ENCODE peak calls at places on chromosomes 7 and 10, in six cellular contexts. B is cardiac muscle cell, F is mammary epithelial cell, Q is A549, L is WERI-Rb-1, V is sigmoid colon. W is an unnamed sample.

GRCh38 chr10:70191906-70192305 is 21.6 kb upstream of the SAR1A start:
- DNase-seq in B (no peak), F (peak), V (no peak), Q (no peak), L (no peak), W (peak)

GRCh38 chr10:103709341-103709920 is 145.9 kb downstream of the SH3PXD2A start:
- DNase-seq in L (no peak), F (peak), B (no peak), Q (no peak), V (no peak), W (peak)

GRCh38 chr7:159007308-159008054 is 137.2 kb downstream of the VIPR2 start:
- DNase-seq in Q (no peak), L (no peak), F (no peak), V (peak), B (no peak), W (no peak)

GRCh38 chr10:49750546-49750945 is 11.6 kb downstream of the OGDHL start:
- DNase-seq in L (no peak), Q (no peak), F (no peak), V (no peak), B (no peak), W (no peak)

GRCh38 chr10:100805543-100806355 is 60.4 kb downstream of the PAX2 start:
- DNase-seq in B (no peak), V (no peak), Q (no peak), L (no peak), F (no peak), W (no peak)

GRCh38 chr7:74371381-74372059 is 82.2 kb upstream of the GTF2IRD1 start:
- DNase-seq in L (peak), V (no peak), B (peak), F (no peak), Q (no peak), W (peak)

GRCh38 chr7:158946329-158946728 is 90.0 kb downstream of the DYNC2I1 start:
- DNase-seq in B (no peak), L (no peak), F (no peak), Q (no peak), V (no peak), W (no peak)

GRCh38 chr7:69412331-69413146 is 185.7 kb upstream of the AUTS2 start:
- DNase-seq in F (no peak), B (no peak), L (no peak), V (no peak), Q (peak), W (no peak)

GRCh38 chr7:132121987-132122386 is 454.3 kb downstream of the PLXNA4 start:
- DNase-seq in V (no peak), L (no peak), Q (no peak), F (no peak), B (no peak), W (no peak)

GRCh38 chr7:7639421-7639820 is 1.1 kb upstream of the UMAD1 start:
- DNase-seq in Q (peak), L (no peak), V (no peak), F (no peak), B (no peak), W (no peak)

GRCh38 chr7:97004237-97004930 is 969 bp upstream of the DLX6 start:
- DNase-seq in V (no peak), L (no peak), F (no peak), B (no peak), Q (no peak), W (no peak)

GRCh38 chr10:49311562-49312236 is 12.7 kb downstream of the C10orf71 start:
- DNase-seq in F (no peak), B (no peak), L (no peak), V (no peak), Q (no peak), W (no peak)

GRCh38 chr7:134068670-134069069 is 58.5 kb upstream of the LRGUK start:
- DNase-seq in B (no peak), Q (no peak), F (no peak), V (no peak), L (no peak), W (no peak)

GRCh38 chr10:36779238-36779846 is 346.1 kb upstream of the ANKRD30A start:
- DNase-seq in F (peak), B (peak), L (peak), V (no peak), Q (peak), W (no peak)

GRCh38 chr7:15323545-15323944 is 238.3 kb downstream of the AGMO start:
- DNase-seq in L (no peak), Q (no peak), V (peak), F (no peak), B (no peak), W (no peak)

GRCh38 chr10:97355571-97355975 is 21.0 kb upstream of the FRAT2 start:
- DNase-seq in L (no peak), F (no peak), V (no peak), B (peak), Q (no peak), W (no peak)
- TF ChIP-seq CTCF in L (peak), F (peak), V (peak), B (peak), Q (peak), W (peak)

DNA sequence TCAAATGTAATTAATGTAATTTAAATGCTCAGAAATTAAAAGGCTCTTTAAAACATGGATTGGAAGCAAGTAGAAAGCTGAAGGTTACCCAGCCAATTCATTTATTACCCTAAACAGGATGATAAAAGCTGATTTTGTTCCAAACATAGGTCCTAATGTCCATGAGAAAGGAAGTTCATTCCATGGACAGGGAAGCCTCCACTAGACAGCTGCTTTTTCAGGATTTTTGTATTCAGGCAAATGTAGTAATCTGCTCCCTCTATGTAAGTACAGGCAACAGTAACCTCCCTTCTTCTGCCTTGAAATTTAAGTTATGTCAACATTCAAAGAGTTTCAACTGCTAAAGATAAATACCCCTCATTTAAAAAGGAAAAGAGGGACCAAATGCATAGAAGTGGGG is 123.0 kb upstream of the WNT16 start:
- DNase-seq in V (no peak), F (no peak), Q (no peak), L (no peak), B (no peak), W (no peak)
- H3K4me3 ChIP-seq in V (no peak), F (no peak), Q (no peak), L (no peak), B (no peak), W (no peak)

DNA sequence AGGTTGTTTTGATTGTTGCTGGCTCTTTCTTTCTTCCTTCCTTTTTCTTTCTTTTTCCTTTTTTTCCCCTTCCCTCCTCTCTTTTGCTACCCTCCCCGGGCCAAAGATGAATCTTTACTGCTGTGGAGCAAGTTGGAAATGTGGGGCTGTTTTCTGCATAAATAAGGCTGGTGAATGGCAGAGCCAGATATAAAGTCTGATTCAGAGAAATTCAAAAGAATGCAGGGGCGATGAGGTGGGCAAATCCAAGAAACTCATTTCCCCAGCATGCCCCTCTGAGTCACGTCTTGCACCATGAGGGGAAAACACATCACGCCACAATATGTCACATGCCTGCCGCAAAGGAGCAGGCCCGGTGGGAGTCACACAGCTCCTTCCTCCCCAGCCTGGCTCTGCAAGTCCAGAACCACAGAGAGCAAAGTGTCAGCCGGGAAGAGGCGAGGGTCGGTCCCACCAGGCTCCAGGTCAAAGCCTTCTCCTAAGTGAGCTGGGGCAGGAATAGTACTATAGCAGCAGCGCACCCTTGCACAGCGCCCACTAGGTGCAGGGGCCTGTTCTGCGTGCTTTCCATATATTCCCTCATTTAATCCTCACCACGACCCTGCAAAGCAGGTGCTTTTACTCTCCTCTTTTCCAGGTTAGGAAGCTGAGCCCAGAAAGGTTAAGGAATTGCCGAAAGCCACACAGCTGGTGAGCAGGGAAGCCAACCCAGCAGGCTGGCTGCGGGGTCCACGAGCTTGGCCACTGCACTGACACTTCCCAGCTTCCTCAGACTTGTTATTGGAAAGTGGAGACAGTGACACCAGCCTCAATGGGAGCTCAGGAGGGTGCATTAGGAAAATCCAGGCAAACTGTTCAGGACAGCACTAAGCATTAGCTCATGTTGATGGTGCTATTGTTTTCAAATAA is 94.1 kb upstream of the ZMIZ1 start:
- DNase-seq in V (peak), B (peak), L (peak), F (peak), Q (peak), W (peak)
- TF ChIP-seq CTCF in V (peak), B (peak), L (peak), F (peak), Q (peak), W (peak)

DNA sequence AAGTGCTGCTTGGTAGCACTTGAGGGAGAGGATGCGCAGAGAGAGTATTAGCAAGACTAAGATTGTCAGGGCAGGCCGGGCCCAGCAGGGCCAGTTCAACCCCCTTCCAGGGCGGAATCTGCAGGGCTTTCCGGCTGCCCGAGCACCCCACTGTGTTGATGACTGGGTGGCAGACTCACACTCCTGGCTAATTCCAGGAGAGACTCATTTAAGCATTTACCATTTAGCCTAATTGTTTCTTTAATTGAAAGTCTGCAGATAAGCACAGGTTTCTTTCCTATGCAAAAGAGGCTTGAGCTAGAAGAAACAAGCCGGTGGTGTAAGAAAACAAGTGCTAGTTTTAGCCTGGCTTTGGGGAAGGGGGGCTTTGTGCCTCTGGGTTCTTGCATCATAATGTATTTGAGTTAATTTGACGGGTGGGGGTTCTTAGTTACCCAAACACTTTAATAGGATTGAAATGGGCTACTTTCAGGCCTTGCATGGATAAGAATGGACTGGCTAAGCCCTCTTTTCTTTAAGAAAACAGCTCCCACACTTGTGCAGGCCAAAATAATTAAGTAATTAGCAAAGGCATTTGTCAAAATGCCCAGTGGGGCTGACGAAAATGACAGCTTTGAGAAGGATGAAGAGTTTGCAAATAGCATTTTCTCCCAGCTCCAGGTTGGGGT is 201.3 kb downstream of the MYOF start:
- DNase-seq in F (no peak), Q (no peak), V (no peak), L (peak), B (no peak), W (no peak)
- H3K4me3 ChIP-seq in F (no peak), Q (no peak), V (no peak), L (no peak), B (no peak), W (no peak)

GRCh38 chr7:95867309-95867708 is 95.0 kb downstream of the DYNC1I1 start:
- DNase-seq in V (no peak), L (no peak), F (no peak), Q (no peak), B (no peak), W (no peak)

GRCh38 chr7:95871078-95871848 is 98.9 kb downstream of the DYNC1I1 start:
- DNase-seq in V (no peak), B (peak), Q (peak), F (peak), L (peak), W (peak)

GRCh38 chr7:95861041-95861440 is 88.7 kb downstream of the DYNC1I1 start:
- DNase-seq in F (no peak), L (no peak), B (no peak), Q (no peak), V (no peak), W (no peak)

GRCh38 chr7:95863623-95864022 is 91.3 kb downstream of the DYNC1I1 start:
- DNase-seq in Q (no peak), F (no peak), V (no peak), B (no peak), L (no peak), W (no peak)

GRCh38 chr7:95865716-95866371 is 93.5 kb downstream of the DYNC1I1 start:
- DNase-seq in V (no peak), B (peak), L (peak), F (no peak), Q (peak), W (no peak)
- TF ChIP-seq CTCF in V (no peak), B (peak), L (peak), F (peak), Q (peak), W (peak)

GRCh38 chr10:73601486-73601921 is 10.4 kb upstream of the USP54 start:
- DNase-seq in Q (peak), B (peak), F (peak), L (no peak), V (no peak), W (no peak)
- H3K4me3 ChIP-seq in Q (no peak), B (no peak), F (no peak), L (no peak), V (no peak), W (no peak)

GRCh38 chr7:130216025-130216424 is 8.4 kb downstream of the SSMEM1 start:
- DNase-seq in L (no peak), F (no peak), B (no peak), V (no peak), Q (no peak), W (no peak)
- TF ChIP-seq CTCF in L (no peak), F (no peak), B (no peak), V (no peak), Q (no peak), W (no peak)

GRCh38 chr10:84743483-84743882 is 415.1 kb downstream of the CCSER2 start:
- DNase-seq in B (peak), L (no peak), F (no peak), V (no peak), Q (peak), W (no peak)

DNA sequence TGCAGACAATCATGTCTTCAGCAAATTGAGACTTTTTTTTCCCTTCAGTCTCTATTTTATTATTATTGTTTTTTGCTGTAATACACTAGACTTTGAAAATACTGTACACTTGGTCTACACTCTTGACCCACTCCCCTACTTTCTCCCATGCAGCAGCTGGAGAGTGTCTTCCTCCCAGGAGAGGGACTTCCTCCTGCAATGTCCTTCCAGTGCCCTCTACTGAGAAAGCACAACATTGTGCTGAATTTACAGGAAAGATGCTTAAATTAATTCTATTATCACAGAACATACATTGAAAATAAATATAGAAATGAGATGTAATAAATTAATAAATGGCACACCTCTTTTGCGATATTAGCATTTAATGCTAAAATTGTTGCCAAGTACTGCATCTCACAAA is 411.3 kb downstream of the CCSER2 start:
- DNase-seq in Q (no peak), B (peak), L (no peak), F (no peak), V (no peak), W (no peak)
- H3K4me3 ChIP-seq in Q (no peak), B (no peak), L (no peak), F (no peak), V (no peak), W (no peak)

DNA sequence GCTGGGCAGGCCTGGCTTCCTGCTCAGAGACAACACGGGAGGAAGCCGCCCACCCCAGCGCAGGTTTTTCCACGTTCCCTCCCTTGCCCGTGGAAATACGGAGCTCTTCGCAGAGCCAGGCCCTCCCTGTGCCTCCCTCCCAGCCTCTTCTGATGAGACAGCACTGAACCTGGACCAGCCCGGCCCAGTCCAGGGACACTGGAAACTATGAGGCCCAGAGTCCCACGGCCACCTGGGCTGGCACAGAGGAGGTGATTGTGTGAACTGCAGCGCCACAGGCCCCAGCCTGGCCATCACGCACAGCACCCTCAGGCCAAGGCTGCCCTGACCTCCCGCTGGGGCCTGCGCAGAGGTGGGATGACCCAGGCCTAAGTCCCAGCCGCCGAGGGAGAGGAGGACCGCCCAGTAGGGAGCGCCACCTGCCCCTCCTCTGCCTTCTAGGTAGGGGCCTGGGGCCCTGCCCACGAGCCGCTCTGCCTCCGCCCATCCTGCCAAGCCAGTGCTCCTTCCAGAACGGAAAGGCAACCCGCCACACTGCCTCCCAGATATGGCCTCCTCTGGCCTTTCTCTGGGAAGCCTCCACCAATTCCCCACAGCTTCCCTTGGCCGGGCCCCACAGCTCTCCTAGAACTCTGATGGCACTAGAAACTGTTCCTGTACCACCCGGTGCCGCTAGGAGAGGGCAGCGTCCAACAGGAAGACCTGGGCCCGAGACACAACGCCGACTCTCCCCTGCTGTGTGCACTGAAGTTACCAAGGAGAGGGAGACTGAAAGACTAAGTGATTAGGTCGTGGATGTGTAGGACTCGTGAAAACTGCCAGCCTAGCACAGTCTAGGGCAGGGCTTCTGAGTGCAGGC is 57.2 kb downstream of the PROSER2 start:
- DNase-seq in B (no peak), Q (no peak), F (no peak), V (no peak), L (no peak), W (no peak)
- TF ChIP-seq CTCF in B (no peak), Q (no peak), F (no peak), V (no peak), L (no peak), W (no peak)